ENCODE peak calls at places on chromosomes 3 and 15, in eight cellular contexts. O, Q, E, I, F, U, W and H are unnamed samples.
A peak's percentile ranks its signal among the peaks of the same experiment; 100 is the strongest.

GRCh38 chr3:8441969-8442559 is 59.6 kb upstream of the LMCD1 start:
- DNase-seq in O (peak; percentile 48), Q (peak; percentile 86), E (no peak), I (peak; percentile 75), F (no peak), U (peak; percentile 14), W (no peak), H (no peak)

GRCh38 chr3:68972358-68972979 is 40.1 kb upstream of the TAFA4 start:
- DNase-seq in O (no peak), Q (peak; percentile 68), E (no peak), I (peak; percentile 56), F (peak; percentile 17), U (peak; percentile 66), W (no peak), H (no peak)

GRCh38 chr15:40594429-40594836 is 384 bp downstream of the KNL1 start:
- DNase-seq in O (no peak), Q (peak; percentile 43), E (no peak), I (peak; percentile 64), F (peak; percentile 64), U (peak; percentile 87), W (peak; percentile 32), H (no peak)

GRCh38 chr3:102057781-102058421 is 208.6 kb downstream of the NFKBIZ start:
- DNase-seq in O (no peak), Q (no peak), E (no peak), I (no peak), F (no peak), U (peak; percentile 91), W (peak; percentile 42), H (no peak)

GRCh38 chr15:35876762-35877161 is 330.8 kb upstream of the DPH6 start:
- DNase-seq in O (no peak), Q (no peak), E (no peak), I (no peak), F (no peak), U (no peak), W (no peak), H (no peak)

GRCh38 chr3:177700117-177700516 is 502.8 kb upstream of the TBL1XR1 start:
- DNase-seq in O (no peak), Q (no peak), E (no peak), I (no peak), F (no peak), U (no peak), W (no peak), H (no peak)

GRCh38 chr3:65955792-65956477 is 82.8 kb downstream of the MAGI1 start:
- DNase-seq in O (peak; percentile 23), Q (peak; percentile 56), E (no peak), I (peak; percentile 73), F (peak; percentile 42), U (no peak), W (no peak), H (no peak)

GRCh38 chr3:134840459-134840858 is 45.4 kb downstream of the EPHB1 start:
- DNase-seq in O (no peak), Q (no peak), E (no peak), I (no peak), F (no peak), U (no peak), W (no peak), H (no peak)

GRCh38 chr3:106830334-106830733 is 546.9 kb upstream of the CCDC54 start:
- DNase-seq in O (no peak), Q (no peak), E (no peak), I (no peak), F (no peak), U (no peak), W (no peak), H (no peak)

GRCh38 chr15:69958494-69959134 is 139.1 kb downstream of the TLE3 start:
- DNase-seq in O (no peak), Q (no peak), E (no peak), I (no peak), F (no peak), U (no peak), W (no peak), H (no peak)

GRCh38 chr15:58369261-58369699 is 62.5 kb upstream of the LIPC start:
- DNase-seq in O (no peak), Q (peak; percentile 53), E (no peak), I (peak; percentile 71), F (no peak), U (peak; percentile 67), W (no peak), H (peak; percentile 43)

GRCh38 chr15:97319316-97319715 is 641.2 kb upstream of the ARRDC4 start:
- DNase-seq in O (no peak), Q (no peak), E (no peak), I (no peak), F (no peak), U (no peak), W (no peak), H (no peak)

GRCh38 chr3:129195731-129196256 is 12.1 kb upstream of the CNBP start:
- DNase-seq in O (peak; percentile 81), Q (peak; percentile 95), E (no peak), I (peak; percentile 96), F (peak; percentile 35), U (no peak), W (no peak), H (no peak)

GRCh38 chr3:72411843-72412242 is 436.4 kb downstream of the SHQ1 start:
- DNase-seq in O (no peak), Q (no peak), E (no peak), I (no peak), F (no peak), U (no peak), W (no peak), H (no peak)

GRCh38 chr3:98980915-98981596 is 79.6 kb upstream of the DCBLD2 start:
- DNase-seq in O (no peak), Q (peak; percentile 39), E (no peak), I (peak; percentile 90), F (no peak), U (peak; percentile 89), W (no peak), H (no peak)

GRCh38 chr3:85172001-85172400 is 213.2 kb downstream of the CADM2 start:
- DNase-seq in O (no peak), Q (no peak), E (no peak), I (no peak), F (no peak), U (no peak), W (no peak), H (no peak)
- TF ChIP-seq CTCF in O (no peak), Q (no peak), E (no peak), I (no peak), F (no peak), U (no peak), W (no peak), H (no peak)

DNA sequence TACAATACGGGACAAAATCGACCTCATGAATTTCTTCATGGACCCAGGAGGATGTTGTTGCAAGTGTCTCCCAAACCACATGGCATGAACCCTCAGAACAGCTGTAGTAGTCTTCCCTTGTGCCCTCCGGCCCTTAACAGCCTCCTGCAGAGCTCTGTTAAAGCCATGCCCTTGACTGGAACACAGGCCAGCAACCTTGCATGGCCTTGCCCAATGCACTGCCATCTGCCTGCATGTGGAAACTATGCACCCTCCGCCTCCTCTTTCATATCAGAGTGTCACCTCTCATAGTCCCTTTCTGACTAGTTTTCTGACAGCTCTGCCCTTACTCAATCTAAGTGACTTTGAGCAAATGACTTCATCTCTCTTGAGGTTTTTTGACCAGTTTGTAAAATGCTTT is 39.4 kb upstream of the TRIM71 start:
- DNase-seq in O (no peak), Q (no peak), E (no peak), I (no peak), F (no peak), U (no peak), W (no peak), H (no peak)
- TF ChIP-seq CTCF in O (no peak), Q (no peak), E (no peak), I (no peak), F (no peak), U (no peak), W (no peak), H (no peak)

GRCh38 chr3:105367406-105368213 is 901 bp downstream of the ALCAM start:
- DNase-seq in O (no peak), Q (peak; percentile 77), E (peak; percentile 24), I (peak; percentile 82), F (peak; percentile 84), U (peak; percentile 95), W (peak; percentile 71), H (peak; percentile 29)
- TF ChIP-seq CTCF in O (peak; percentile 23), Q (peak; percentile 19), E (no peak), I (no peak), F (no peak), U (no peak), W (no peak), H (no peak)

GRCh38 chr15:65927545-65927944 is 58.3 kb downstream of the RAB11A start:
- DNase-seq in O (no peak), Q (no peak), E (no peak), I (no peak), F (no peak), U (no peak), W (no peak), H (no peak)
- TF ChIP-seq CTCF in O (peak; percentile 32), Q (peak; percentile 26), E (no peak), I (peak; percentile 29), F (no peak), U (no peak), W (no peak), H (no peak)